ENCODE peak calls at places on chromosomes 13 and 19, in six cellular contexts. Z, S, F, Q, P and H are unnamed samples.

GRCh38 chr19:28396259-28396940 is 816.6 kb downstream of the UQCRFS1 start:
- DNase-seq in S (no peak), Z (no peak), P (no peak), F (peak; percentile 51), Q (no peak), H (no peak)

GRCh38 chr13:21106089-21106488 is 44.7 kb upstream of the LATS2 start:
- DNase-seq in F (no peak), Z (no peak), S (peak; percentile 54), P (peak; percentile 73), Q (no peak), H (peak; percentile 71)

GRCh38 chr19:29084266-29084665 is 128.7 kb downstream of the UQCRFS1 start:
- DNase-seq in F (peak; percentile 46), P (no peak), S (no peak), Z (peak; percentile 59), Q (peak; percentile 4), H (no peak)

GRCh38 chr13:85985791-85986190 is 186.6 kb upstream of the SLITRK6 start:
- DNase-seq in Q (no peak), F (no peak), S (peak; percentile 33), Z (no peak), P (peak; percentile 42), H (no peak)

GRCh38 chr19:11446652-11447301 is 11.3 kb downstream of the PRKCSH start:
- DNase-seq in P (no peak), F (peak; percentile 84), S (no peak), Z (peak; percentile 66), Q (peak; percentile 59), H (peak; percentile 56)

GRCh38 chr13:104691765-104692164 is 1625.5 kb upstream of the SLC10A2 start:
- DNase-seq in S (no peak), Q (no peak), P (no peak), F (no peak), Z (no peak), H (no peak)

GRCh38 chr19:40570313-40571004 is 6.2 kb upstream of the SHKBP1 start:
- DNase-seq in S (peak; percentile 98), F (peak; percentile 100), Q (peak; percentile 100), Z (peak; percentile 99), P (peak; percentile 98), H (peak; percentile 100)

GRCh38 chr19:6260912-6261636 is 18.7 kb downstream of the MLLT1 start:
- DNase-seq in Q (peak; percentile 44), F (peak; percentile 59), Z (peak; percentile 50), S (no peak), P (no peak), H (no peak)

GRCh38 chr13:106376411-106377112 is 158.9 kb downstream of the EFNB2 start:
- DNase-seq in P (peak; percentile 97), Z (no peak), F (no peak), S (peak; percentile 92), Q (no peak), H (peak; percentile 87)

GRCh38 chr19:16113727-16114126 is 2.0 kb downstream of the RAB8A start:
- DNase-seq in Q (peak; percentile 59), P (no peak), S (no peak), F (no peak), Z (no peak), H (no peak)

GRCh38 chr19:30799854-30800755 is 427.9 kb downstream of the ZNF536 start:
- DNase-seq in S (no peak), Z (peak; percentile 55), P (no peak), Q (no peak), F (peak; percentile 80), H (no peak)

GRCh38 chr13:27415116-27415515 is 9.3 kb upstream of the GTF3A start:
- DNase-seq in S (no peak), Q (no peak), P (no peak), Z (no peak), F (no peak), H (no peak)

GRCh38 chr13:98405107-98405571 is 171.8 kb downstream of the STK24 start:
- DNase-seq in Z (no peak), Q (no peak), F (peak; percentile 83), P (peak; percentile 10), S (no peak), H (no peak)

GRCh38 chr19:5246554-5247155 is 94.0 kb downstream of the PTPRS start:
- DNase-seq in Z (no peak), F (no peak), P (no peak), Q (no peak), S (no peak), H (no peak)

GRCh38 chr13:20814224-20814910 is 40.6 kb upstream of the EEF1AKMT1 start:
- DNase-seq in Z (peak; percentile 91), S (peak; percentile 81), F (no peak), Q (no peak), P (peak; percentile 92), H (peak; percentile 93)

GRCh38 chr19:16673226-16673625 is 12.3 kb downstream of the TMEM38A start:
- DNase-seq in Q (no peak), S (no peak), P (no peak), F (no peak), Z (no peak), H (no peak)

GRCh38 chr13:32031815-32032345 is 306 bp downstream of the FRY start:
- DNase-seq in Q (no peak), P (no peak), F (no peak), Z (no peak), S (no peak), H (peak; percentile 20)

GRCh38 chr13:58160980-58161379 is 529.4 kb downstream of the PCDH17 start:
- DNase-seq in F (no peak), Q (no peak), S (no peak), P (no peak), Z (no peak), H (no peak)

GRCh38 chr19:53394522-53394973 is 401 bp upstream of the ZNF765 start:
- DNase-seq in P (peak; percentile 53), Q (no peak), S (no peak), F (peak; percentile 81), Z (peak; percentile 69), H (peak; percentile 75)

GRCh38 chr19:42269518-42270345 is 680 bp downstream of the CIC start:
- DNase-seq in P (no peak), Q (no peak), Z (no peak), S (no peak), F (no peak), H (no peak)

GRCh38 chr13:24863748-24864540 is 100.0 kb downstream of the RNF17 start:
- DNase-seq in Z (no peak), F (no peak), P (peak; percentile 2), Q (no peak), S (no peak), H (no peak)

GRCh38 chr19:50818859-50819472 is 4.6 kb downstream of the KLK1 start:
- DNase-seq in S (no peak), P (no peak), Q (peak; percentile 51), Z (no peak), F (no peak), H (no peak)

GRCh38 chr13:79519252-79519651 is 38.3 kb downstream of the NDFIP2 start:
- DNase-seq in Q (no peak), P (peak; percentile 54), S (no peak), Z (no peak), F (no peak), H (no peak)

GRCh38 chr13:99354371-99354951 is 47.3 kb upstream of the GPR183 start:
- DNase-seq in S (no peak), Q (no peak), F (no peak), Z (no peak), P (no peak), H (peak; percentile 23)

GRCh38 chr13:28385362-28385761 is 109.6 kb downstream of the FLT1 start:
- DNase-seq in Q (no peak), P (no peak), F (no peak), S (no peak), Z (no peak), H (no peak)

GRCh38 chr13:112943309-112944125 is 25.5 kb upstream of the MCF2L start:
- DNase-seq in F (peak; percentile 85), Q (no peak), P (peak; percentile 14), S (no peak), Z (peak; percentile 51), H (peak; percentile 50)

GRCh38 chr19:6730153-6730804 is 7.1 kb downstream of the GPR108 start:
- DNase-seq in P (no peak), Q (peak; percentile 89), F (peak; percentile 76), S (no peak), Z (peak; percentile 94), H (no peak)

GRCh38 chr19:34733266-34733825 is 697 bp upstream of the ZNF181 start:
- DNase-seq in Q (peak; percentile 70), S (no peak), Z (peak; percentile 74), P (no peak), F (peak; percentile 62), H (no peak)

GRCh38 chr13:110044521-110045200 is 258.3 kb upstream of the IRS2 start:
- DNase-seq in S (no peak), P (peak; percentile 56), Z (no peak), Q (no peak), F (peak; percentile 24), H (peak; percentile 67)

GRCh38 chr13:76820759-76821158 is 65.4 kb downstream of the KCTD12 start:
- DNase-seq in F (no peak), Q (no peak), S (no peak), P (no peak), Z (peak; percentile 10), H (peak; percentile 80)

GRCh38 chr19:50820549-50821247 is 2.9 kb downstream of the KLK1 start:
- DNase-seq in F (no peak), S (no peak), Q (peak; percentile 41), P (no peak), Z (no peak), H (no peak)

GRCh38 chr13:27745301-27745700 is 47.0 kb upstream of the GSX1 start:
- DNase-seq in Z (no peak), Q (no peak), P (no peak), F (no peak), S (no peak), H (no peak)

GRCh38 chr13:45682494-45683008 is 19.6 kb upstream of the CBY2 start:
- DNase-seq in Q (no peak), P (no peak), S (no peak), Z (no peak), F (no peak), H (no peak)

GRCh38 chr13:45681101-45681500 is 21.0 kb upstream of the CBY2 start:
- DNase-seq in Z (no peak), Q (no peak), P (no peak), F (no peak), S (no peak), H (peak; percentile 9)

GRCh38 chr13:45678282-45678681 is 23.8 kb upstream of the CBY2 start:
- DNase-seq in F (peak; percentile 21), P (no peak), Z (no peak), S (no peak), Q (no peak), H (no peak)

GRCh38 chr13:45683701-45684100 is 18.4 kb upstream of the CBY2 start:
- DNase-seq in F (peak; percentile 28), Q (no peak), S (no peak), Z (no peak), P (no peak), H (no peak)
- TF ChIP-seq CTCF in F (peak; percentile 42), Q (peak; percentile 55), S (peak; percentile 32), Z (no peak), P (no peak), H (no peak)

GRCh38 chr13:50393641-50394040 is 378.4 kb downstream of the KCNRG start:
- DNase-seq in F (peak; percentile 77), Z (no peak), S (no peak), Q (no peak), P (peak; percentile 57), H (peak; percentile 22)
- H3K4me3 ChIP-seq in F (no peak overlapping the region), Z (no peak overlapping the region), S (no peak overlapping the region), Q (no peak overlapping the region), P (no peak overlapping the region), H (no peak overlapping the region)

GRCh38 chr19:46579286-46579944 is 21.7 kb upstream of the CALM3 start:
- DNase-seq in Q (peak; percentile 47), P (no peak), Z (no peak), F (peak; percentile 55), S (no peak), H (no peak)
- TF ChIP-seq CTCF in Q (peak; percentile 79), P (no peak), Z (peak; percentile 28), F (peak; percentile 68), S (no peak), H (peak; percentile 32)

GRCh38 chr19:20245309-20245708 is 78.3 kb downstream of the ZNF486 start:
- DNase-seq in F (no peak), S (no peak), P (no peak), Q (no peak), Z (no peak), H (no peak)
- H3K4me3 ChIP-seq in F (no peak overlapping the region), S (no peak overlapping the region), P (no peak overlapping the region), Q (no peak overlapping the region), Z (no peak overlapping the region), H (no peak overlapping the region)